ENCODE peak calls at places on chromosome 17, in nine cellular contexts. One of them, this sample, is unnamed.

GRCh38 chr17:48107137-48108055 is at the start of gene SNX11:
- DNase-seq in sigmoid colon: peak
- DNase-seq in CD4-positive, alpha-beta T cell: peak
- DNase-seq in fibroblast of the aortic adventitia: peak
- DNase-seq in RWPE1: peak
- DNase-seq in cardiac fibroblast: peak
- DNase-seq in fibroblast of mammary gland: peak
- DNase-seq in CD8-positive, alpha-beta T cell: peak
- DNase-seq in ascending aorta: peak
- DNase-seq in this sample: no peak

GRCh38 chr17:57142925-57143324 is 57.9 kb downstream of the AKAP1 start:
- DNase-seq in sigmoid colon: no peak
- DNase-seq in CD4-positive, alpha-beta T cell: no peak
- DNase-seq in fibroblast of the aortic adventitia: no peak
- DNase-seq in RWPE1: no peak
- DNase-seq in cardiac fibroblast: peak
- DNase-seq in fibroblast of mammary gland: peak
- DNase-seq in CD8-positive, alpha-beta T cell: no peak
- DNase-seq in ascending aorta: no peak
- DNase-seq in this sample: no peak

GRCh38 chr17:62898239-62898864 is 67.7 kb upstream of the TANC2 start:
- DNase-seq in sigmoid colon: no peak
- DNase-seq in CD4-positive, alpha-beta T cell: no peak
- DNase-seq in fibroblast of the aortic adventitia: peak
- DNase-seq in RWPE1: no peak
- DNase-seq in cardiac fibroblast: peak
- DNase-seq in fibroblast of mammary gland: peak
- DNase-seq in CD8-positive, alpha-beta T cell: no peak
- DNase-seq in ascending aorta: no peak
- DNase-seq in this sample: no peak

GRCh38 chr17:66438101-66438500 is 135.7 kb downstream of the PRKCA start:
- DNase-seq in sigmoid colon: no peak
- DNase-seq in CD4-positive, alpha-beta T cell: no peak
- DNase-seq in fibroblast of the aortic adventitia: no peak
- DNase-seq in RWPE1: no peak
- DNase-seq in cardiac fibroblast: no peak
- DNase-seq in fibroblast of mammary gland: no peak
- DNase-seq in CD8-positive, alpha-beta T cell: no peak
- DNase-seq in ascending aorta: no peak
- DNase-seq in this sample: no peak

GRCh38 chr17:78315355-78316114 is 44.3 kb downstream of the SOCS3 start:
- DNase-seq in sigmoid colon: peak
- DNase-seq in CD4-positive, alpha-beta T cell: peak
- DNase-seq in fibroblast of the aortic adventitia: peak
- DNase-seq in RWPE1: peak
- DNase-seq in cardiac fibroblast: peak
- DNase-seq in fibroblast of mammary gland: peak
- DNase-seq in CD8-positive, alpha-beta T cell: no peak
- DNase-seq in ascending aorta: peak
- DNase-seq in this sample: no peak

GRCh38 chr17:52024296-52024870 is 134.1 kb downstream of the CA10 start:
- DNase-seq in sigmoid colon: no peak
- DNase-seq in CD4-positive, alpha-beta T cell: no peak
- DNase-seq in fibroblast of the aortic adventitia: no peak
- DNase-seq in RWPE1: no peak
- DNase-seq in cardiac fibroblast: peak
- DNase-seq in fibroblast of mammary gland: no peak
- DNase-seq in CD8-positive, alpha-beta T cell: no peak
- DNase-seq in ascending aorta: no peak
- DNase-seq in this sample: peak

GRCh38 chr17:77666881-77667395 is 291.6 kb upstream of the TNRC6C start:
- DNase-seq in sigmoid colon: peak
- DNase-seq in CD4-positive, alpha-beta T cell: peak
- DNase-seq in fibroblast of the aortic adventitia: no peak
- DNase-seq in RWPE1: no peak
- DNase-seq in cardiac fibroblast: peak
- DNase-seq in fibroblast of mammary gland: no peak
- DNase-seq in CD8-positive, alpha-beta T cell: peak
- DNase-seq in ascending aorta: no peak
- DNase-seq in this sample: no peak

GRCh38 chr17:1055751-1056645 is 59.1 kb downstream of the TIMM22 start:
- DNase-seq in sigmoid colon: peak
- DNase-seq in CD4-positive, alpha-beta T cell: peak
- DNase-seq in fibroblast of the aortic adventitia: peak
- DNase-seq in RWPE1: peak
- DNase-seq in cardiac fibroblast: peak
- DNase-seq in fibroblast of mammary gland: peak
- DNase-seq in CD8-positive, alpha-beta T cell: peak
- DNase-seq in ascending aorta: no peak
- DNase-seq in this sample: no peak

GRCh38 chr17:76174072-76174471 is 33.0 kb upstream of the FOXJ1 start:
- DNase-seq in sigmoid colon: no peak
- DNase-seq in CD4-positive, alpha-beta T cell: no peak
- DNase-seq in fibroblast of the aortic adventitia: no peak
- DNase-seq in RWPE1: no peak
- DNase-seq in cardiac fibroblast: no peak
- DNase-seq in fibroblast of mammary gland: no peak
- DNase-seq in CD8-positive, alpha-beta T cell: no peak
- DNase-seq in ascending aorta: no peak
- DNase-seq in this sample: no peak

GRCh38 chr17:50240876-50241275 is 33.4 kb upstream of the TMEM92 start:
- DNase-seq in sigmoid colon: no peak
- DNase-seq in CD4-positive, alpha-beta T cell: no peak
- DNase-seq in fibroblast of the aortic adventitia: peak
- DNase-seq in RWPE1: no peak
- DNase-seq in cardiac fibroblast: peak
- DNase-seq in fibroblast of mammary gland: peak
- DNase-seq in CD8-positive, alpha-beta T cell: no peak
- DNase-seq in ascending aorta: no peak
- DNase-seq in this sample: no peak

GRCh38 chr17:42677012-42677857 is 441 bp upstream of the PLEKHH3 start:
- DNase-seq in sigmoid colon: peak
- DNase-seq in CD4-positive, alpha-beta T cell: peak
- DNase-seq in fibroblast of the aortic adventitia: peak
- DNase-seq in RWPE1: peak
- DNase-seq in cardiac fibroblast: peak
- DNase-seq in fibroblast of mammary gland: peak
- DNase-seq in CD8-positive, alpha-beta T cell: peak
- DNase-seq in ascending aorta: peak
- DNase-seq in this sample: peak

GRCh38 chr17:42676424-42677011 is at the start of gene PLEKHH3:
- DNase-seq in sigmoid colon: no peak
- DNase-seq in CD4-positive, alpha-beta T cell: no peak
- DNase-seq in fibroblast of the aortic adventitia: no peak
- DNase-seq in RWPE1: no peak
- DNase-seq in cardiac fibroblast: no peak
- DNase-seq in fibroblast of mammary gland: no peak
- DNase-seq in CD8-positive, alpha-beta T cell: no peak
- DNase-seq in ascending aorta: no peak
- DNase-seq in this sample: no peak

GRCh38 chr17:42679492-42680330 is 1.9 kb downstream of the CCR10 start:
- DNase-seq in sigmoid colon: peak
- DNase-seq in CD4-positive, alpha-beta T cell: peak
- DNase-seq in fibroblast of the aortic adventitia: peak
- DNase-seq in RWPE1: peak
- DNase-seq in cardiac fibroblast: peak
- DNase-seq in fibroblast of mammary gland: peak
- DNase-seq in CD8-positive, alpha-beta T cell: peak
- DNase-seq in ascending aorta: no peak
- DNase-seq in this sample: no peak

GRCh38 chr17:42679001-42679491 is 2.3 kb upstream of the PLEKHH3 start:
- DNase-seq in sigmoid colon: no peak
- DNase-seq in CD4-positive, alpha-beta T cell: no peak
- DNase-seq in fibroblast of the aortic adventitia: peak
- DNase-seq in RWPE1: peak
- DNase-seq in cardiac fibroblast: peak
- DNase-seq in fibroblast of mammary gland: peak
- DNase-seq in CD8-positive, alpha-beta T cell: no peak
- DNase-seq in ascending aorta: no peak
- DNase-seq in this sample: no peak

DNA sequence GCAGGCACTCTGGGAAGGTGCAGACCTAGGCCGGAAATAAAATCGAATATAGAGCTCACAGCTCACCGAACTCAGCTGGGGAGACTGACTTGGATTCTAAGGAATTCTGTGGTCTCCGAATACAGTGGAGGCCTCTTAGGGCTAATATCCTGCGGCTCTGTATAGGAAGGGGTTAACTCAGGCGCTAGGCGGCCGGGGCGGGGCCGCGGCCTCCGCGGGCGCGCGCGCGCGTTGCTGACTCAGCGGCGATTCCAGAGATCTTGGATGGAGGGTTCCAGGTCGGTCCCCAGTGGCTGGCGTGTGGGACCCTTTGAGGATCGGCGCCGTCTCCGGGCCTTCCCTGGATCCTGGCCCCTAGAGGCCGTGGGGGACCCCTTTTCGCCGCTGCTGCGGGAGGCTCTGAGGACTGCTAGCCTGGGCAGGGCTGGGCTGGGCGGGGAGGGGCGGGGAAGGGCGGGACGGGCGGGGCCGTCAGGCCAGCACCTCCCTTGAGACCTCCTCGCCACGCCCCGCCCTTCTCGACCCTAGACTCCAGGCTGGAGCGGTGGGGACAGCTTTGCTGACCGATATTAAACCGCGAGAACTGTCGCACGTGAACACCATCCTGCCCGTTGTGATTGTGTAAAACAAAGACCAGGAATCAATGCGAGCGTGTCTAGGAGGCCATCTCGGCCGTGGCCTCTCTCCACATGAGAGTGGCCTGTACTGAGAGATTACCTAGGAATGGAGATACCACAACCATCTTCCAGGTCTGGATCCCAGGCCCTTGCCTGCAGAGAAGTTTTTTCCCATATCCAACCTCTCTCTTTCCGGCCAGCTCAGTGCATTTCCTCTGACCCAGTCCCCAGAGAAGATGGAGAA is 1.4 kb upstream of the PLEKHH3 start:
- DNase-seq in sigmoid colon: peak
- DNase-seq in CD4-positive, alpha-beta T cell: peak
- DNase-seq in fibroblast of the aortic adventitia: peak
- DNase-seq in RWPE1: peak
- DNase-seq in cardiac fibroblast: peak
- DNase-seq in fibroblast of mammary gland: peak
- DNase-seq in CD8-positive, alpha-beta T cell: peak
- DNase-seq in ascending aorta: peak
- DNase-seq in this sample: no peak
- TF ChIP-seq CTCF in sigmoid colon: no peak
- TF ChIP-seq CTCF in CD4-positive, alpha-beta T cell: no peak
- TF ChIP-seq CTCF in fibroblast of the aortic adventitia: no peak
- TF ChIP-seq CTCF in RWPE1: no peak
- TF ChIP-seq CTCF in cardiac fibroblast: no peak
- TF ChIP-seq CTCF in fibroblast of mammary gland: no peak
- TF ChIP-seq CTCF in CD8-positive, alpha-beta T cell: no peak
- TF ChIP-seq CTCF in ascending aorta: no peak
- TF ChIP-seq CTCF in this sample: no peak

GRCh38 chr17:29572691-29573557 is 4.4 kb downstream of the TP53I13 start:
- DNase-seq in sigmoid colon: peak
- DNase-seq in CD4-positive, alpha-beta T cell: no peak
- DNase-seq in fibroblast of the aortic adventitia: peak
- DNase-seq in RWPE1: no peak
- DNase-seq in cardiac fibroblast: peak
- DNase-seq in fibroblast of mammary gland: peak
- DNase-seq in CD8-positive, alpha-beta T cell: peak
- DNase-seq in ascending aorta: no peak
- DNase-seq in this sample: no peak
- TF ChIP-seq CTCF in sigmoid colon: peak
- TF ChIP-seq CTCF in CD4-positive, alpha-beta T cell: peak
- TF ChIP-seq CTCF in fibroblast of the aortic adventitia: peak
- TF ChIP-seq CTCF in RWPE1: peak
- TF ChIP-seq CTCF in cardiac fibroblast: peak
- TF ChIP-seq CTCF in fibroblast of mammary gland: peak
- TF ChIP-seq CTCF in CD8-positive, alpha-beta T cell: peak
- TF ChIP-seq CTCF in ascending aorta: peak
- TF ChIP-seq CTCF in this sample: peak

GRCh38 chr17:4157618-4158333 is 14.8 kb downstream of the CYB5D2 start:
- DNase-seq in sigmoid colon: no peak
- DNase-seq in CD4-positive, alpha-beta T cell: no peak
- DNase-seq in fibroblast of the aortic adventitia: no peak
- DNase-seq in RWPE1: no peak
- DNase-seq in cardiac fibroblast: no peak
- DNase-seq in fibroblast of mammary gland: no peak
- DNase-seq in CD8-positive, alpha-beta T cell: no peak
- DNase-seq in ascending aorta: no peak
- DNase-seq in this sample: no peak

GRCh38 chr17:4161179-4161559 is 18.2 kb downstream of the CYB5D2 start:
- DNase-seq in sigmoid colon: no peak
- DNase-seq in CD4-positive, alpha-beta T cell: no peak
- DNase-seq in fibroblast of the aortic adventitia: peak
- DNase-seq in RWPE1: peak
- DNase-seq in cardiac fibroblast: peak
- DNase-seq in fibroblast of mammary gland: peak
- DNase-seq in CD8-positive, alpha-beta T cell: no peak
- DNase-seq in ascending aorta: peak
- DNase-seq in this sample: no peak

GRCh38 chr17:4160294-4160859 is 17.4 kb downstream of the CYB5D2 start:
- DNase-seq in sigmoid colon: no peak
- DNase-seq in CD4-positive, alpha-beta T cell: no peak
- DNase-seq in fibroblast of the aortic adventitia: no peak
- DNase-seq in RWPE1: peak
- DNase-seq in cardiac fibroblast: no peak
- DNase-seq in fibroblast of mammary gland: no peak
- DNase-seq in CD8-positive, alpha-beta T cell: no peak
- DNase-seq in ascending aorta: no peak
- DNase-seq in this sample: no peak

GRCh38 chr17:4161560-4162221 is 18.7 kb downstream of the CYB5D2 start:
- DNase-seq in sigmoid colon: no peak
- DNase-seq in CD4-positive, alpha-beta T cell: no peak
- DNase-seq in fibroblast of the aortic adventitia: peak
- DNase-seq in RWPE1: peak
- DNase-seq in cardiac fibroblast: no peak
- DNase-seq in fibroblast of mammary gland: no peak
- DNase-seq in CD8-positive, alpha-beta T cell: no peak
- DNase-seq in ascending aorta: no peak
- DNase-seq in this sample: no peak

GRCh38 chr17:4159761-4160160 is 16.8 kb downstream of the CYB5D2 start:
- DNase-seq in sigmoid colon: no peak
- DNase-seq in CD4-positive, alpha-beta T cell: no peak
- DNase-seq in fibroblast of the aortic adventitia: no peak
- DNase-seq in RWPE1: no peak
- DNase-seq in cardiac fibroblast: no peak
- DNase-seq in fibroblast of mammary gland: no peak
- DNase-seq in CD8-positive, alpha-beta T cell: no peak
- DNase-seq in ascending aorta: no peak
- DNase-seq in this sample: no peak
- TF ChIP-seq CTCF in sigmoid colon: no peak
- TF ChIP-seq CTCF in CD4-positive, alpha-beta T cell: no peak
- TF ChIP-seq CTCF in fibroblast of the aortic adventitia: no peak
- TF ChIP-seq CTCF in RWPE1: no peak
- TF ChIP-seq CTCF in cardiac fibroblast: no peak
- TF ChIP-seq CTCF in fibroblast of mammary gland: no peak
- TF ChIP-seq CTCF in CD8-positive, alpha-beta T cell: no peak
- TF ChIP-seq CTCF in ascending aorta: no peak
- TF ChIP-seq CTCF in this sample: no peak

DNA sequence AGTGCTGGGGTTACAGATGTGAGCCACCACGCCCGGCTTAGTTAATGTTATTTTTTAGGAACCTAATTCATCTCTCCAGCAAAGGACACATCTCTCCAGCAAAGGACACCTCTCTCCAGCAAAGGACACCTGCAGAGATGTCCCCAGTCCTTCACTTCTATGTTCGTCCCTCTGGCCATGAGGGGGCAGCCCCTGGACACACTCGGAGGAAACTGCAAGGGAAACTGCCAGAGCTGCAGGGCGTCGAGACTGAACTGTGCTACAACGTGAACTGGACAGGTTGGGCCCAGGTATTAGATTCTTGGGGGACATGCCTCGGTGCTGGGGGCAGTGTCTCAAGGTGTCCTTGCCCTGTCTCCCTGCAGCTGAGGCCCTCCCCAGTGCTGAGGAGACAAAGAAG is 4.7 kb downstream of the PFAS start:
- DNase-seq in sigmoid colon: no peak
- DNase-seq in CD4-positive, alpha-beta T cell: no peak
- DNase-seq in fibroblast of the aortic adventitia: peak
- DNase-seq in RWPE1: no peak
- DNase-seq in cardiac fibroblast: peak
- DNase-seq in fibroblast of mammary gland: peak
- DNase-seq in CD8-positive, alpha-beta T cell: no peak
- DNase-seq in ascending aorta: no peak
- DNase-seq in this sample: no peak
- TF ChIP-seq CTCF in sigmoid colon: no peak
- TF ChIP-seq CTCF in CD4-positive, alpha-beta T cell: no peak
- TF ChIP-seq CTCF in fibroblast of the aortic adventitia: peak
- TF ChIP-seq CTCF in RWPE1: no peak
- TF ChIP-seq CTCF in cardiac fibroblast: peak
- TF ChIP-seq CTCF in fibroblast of mammary gland: peak
- TF ChIP-seq CTCF in CD8-positive, alpha-beta T cell: no peak
- TF ChIP-seq CTCF in ascending aorta: no peak
- TF ChIP-seq CTCF in this sample: peak